ENCODE peak calls at places on chromosomes 5 and 9, in six cellular contexts. R is uterus; H is AG10803; I is H1; G is CD8-positive, alpha-beta T cell; T is cardiac fibroblast. S is an unnamed sample.

GRCh38 chr9:130043654-130044623 is 950 bp upstream of the FNBP1 start:
- DNase-seq in R (peak), H (peak), I (no peak), G (no peak), T (peak), S (no peak)

GRCh38 chr5:35305336-35306020 is 75.2 kb upstream of the PRLR start:
- DNase-seq in R (no peak), H (no peak), I (no peak), G (no peak), T (no peak), S (no peak)

GRCh38 chr5:154722936-154723335 is 32.2 kb upstream of the LARP1 start:
- DNase-seq in R (no peak), H (no peak), I (no peak), G (no peak), T (no peak), S (no peak)

GRCh38 chr5:178381921-178382688 is 149.5 kb upstream of the PHYKPL start:
- DNase-seq in R (no peak), H (no peak), I (no peak), G (no peak), T (no peak), S (no peak)

GRCh38 chr9:104774132-104774531 is 10.2 kb downstream of the NIPSNAP3B start:
- DNase-seq in R (no peak), H (no peak), I (no peak), G (no peak), T (no peak), S (no peak)

GRCh38 chr5:173835131-173835530 is 53.0 kb upstream of the CPEB4 start:
- DNase-seq in R (no peak), H (no peak), I (no peak), G (no peak), T (no peak), S (no peak)

GRCh38 chr9:109906766-109907382 is 126.9 kb downstream of the PALM2AKAP2 start:
- DNase-seq in R (no peak), H (peak), I (no peak), G (no peak), T (peak), S (no peak)

GRCh38 chr5:157506066-157506590 is 46.1 kb downstream of the NIPAL4 start:
- DNase-seq in R (no peak), H (peak), I (no peak), G (no peak), T (peak), S (no peak)

GRCh38 chr9:116153765-116154333 is at the start of gene PAPPA:
- DNase-seq in R (peak), H (no peak), I (peak), G (no peak), T (no peak), S (no peak)

GRCh38 chr9:116151966-116152381 is 1.6 kb upstream of the PAPPA start:
- DNase-seq in R (no peak), H (peak), I (no peak), G (no peak), T (peak), S (peak)

GRCh38 chr9:116152390-116152789 is 1.2 kb upstream of the PAPPA start:
- DNase-seq in R (no peak), H (peak), I (no peak), G (no peak), T (peak), S (no peak)

GRCh38 chr9:116154334-116154975 is 864 bp downstream of the PAPPA start:
- DNase-seq in R (peak), H (no peak), I (peak), G (no peak), T (no peak), S (no peak)

DNA sequence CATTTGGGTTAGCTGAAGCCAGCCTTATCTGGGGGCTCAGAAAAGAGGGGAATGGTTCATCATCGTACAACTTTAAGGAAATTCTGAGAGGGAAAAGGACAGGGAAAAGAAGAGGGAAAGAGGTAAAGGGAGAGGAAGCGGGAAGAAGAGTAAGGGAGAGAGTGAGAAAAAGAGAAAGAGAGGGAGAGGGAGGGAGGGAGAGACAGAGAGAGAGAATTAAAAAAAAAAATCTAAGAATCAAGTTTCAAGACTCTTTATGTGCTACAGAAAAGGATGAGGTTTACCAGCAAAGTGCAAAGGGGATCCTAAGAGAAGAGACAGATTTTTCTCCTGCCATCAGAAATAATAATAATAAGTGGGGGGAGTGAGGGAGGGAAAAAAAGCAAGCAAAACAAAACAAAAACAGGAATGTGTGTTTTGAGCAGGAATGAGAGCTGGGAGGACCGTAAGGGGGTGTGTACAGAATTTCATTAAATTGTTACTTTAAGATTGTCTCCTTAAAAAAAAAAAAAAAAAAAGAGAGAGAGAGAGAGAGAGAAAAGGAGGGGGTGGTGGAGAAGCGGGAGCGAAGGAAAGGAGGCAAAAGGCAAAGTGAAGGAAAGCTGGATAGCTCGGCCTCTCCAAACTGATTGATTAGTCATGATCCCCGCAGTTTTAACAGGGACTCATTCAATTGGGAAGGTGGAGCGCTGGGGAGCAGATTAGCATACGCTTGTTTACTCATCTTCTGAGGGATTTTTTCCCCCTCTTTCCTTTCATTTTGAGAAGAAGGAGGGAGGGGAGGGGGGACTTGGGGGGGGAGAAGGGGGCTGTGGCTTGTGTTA is 438 bp upstream of the PAPPA start:
- DNase-seq in R (peak), H (peak), I (no peak), G (no peak), T (peak), S (no peak)
- H3K4me3 ChIP-seq in R (peak), H (peak), I (peak), G (no peak), T (peak), S (peak)

DNA sequence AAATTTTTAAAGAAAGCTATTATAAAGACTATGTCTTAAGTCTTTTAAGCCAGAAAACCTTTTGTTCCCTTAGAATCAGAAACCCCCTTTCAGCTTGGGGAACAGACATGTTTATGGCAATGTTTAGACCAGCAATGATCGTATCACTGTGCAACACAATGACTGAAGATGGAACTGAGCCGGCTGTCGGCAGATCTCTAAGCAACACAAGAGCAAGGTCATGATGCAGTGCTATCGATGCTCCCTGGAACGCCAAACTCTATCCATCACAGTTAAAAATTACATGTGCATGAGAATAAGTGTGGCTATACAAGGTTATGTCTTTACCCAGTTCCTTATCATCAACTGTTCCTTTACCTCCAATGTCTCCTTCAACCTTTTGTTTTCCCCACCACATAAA is 1.8 kb upstream of the RNF44 start:
- DNase-seq in R (no peak), H (no peak), I (no peak), G (no peak), T (no peak), S (no peak)
- H3K4me3 ChIP-seq in R (no peak), H (no peak), I (no peak), G (no peak), T (no peak), S (no peak)

GRCh38 chr5:119273391-119273839 is 82.4 kb upstream of the TNFAIP8 start:
- DNase-seq in R (no peak), H (no peak), I (no peak), G (no peak), T (no peak), S (no peak)

GRCh38 chr5:119275146-119275872 is 80.5 kb upstream of the TNFAIP8 start:
- DNase-seq in R (no peak), H (no peak), I (no peak), G (no peak), T (no peak), S (no peak)

GRCh38 chr5:119275873-119276214 is 80.0 kb upstream of the TNFAIP8 start:
- DNase-seq in R (no peak), H (no peak), I (no peak), G (no peak), T (no peak), S (no peak)

GRCh38 chr5:119274767-119275130 is 81.1 kb upstream of the TNFAIP8 start:
- DNase-seq in R (no peak), H (peak), I (no peak), G (no peak), T (peak), S (peak)

GRCh38 chr5:119274024-119274766 is 81.6 kb upstream of the TNFAIP8 start:
- DNase-seq in R (no peak), H (no peak), I (no peak), G (no peak), T (no peak), S (no peak)
- H3K4me3 ChIP-seq in R (no peak), H (no peak), I (no peak), G (peak), T (no peak), S (no peak)

GRCh38 chr9:113594484-113595299 is 131.2 kb downstream of the RGS3 start:
- DNase-seq in R (no peak), H (no peak), I (no peak), G (no peak), T (no peak), S (no peak)
- H3K4me3 ChIP-seq in R (peak), H (peak), I (peak), G (no peak), T (peak), S (peak)

GRCh38 chr9:9523476-9523875 is 1089.3 kb downstream of the PTPRD start:
- DNase-seq in R (no peak), H (no peak), I (no peak), G (no peak), T (no peak), S (no peak)
- H3K4me3 ChIP-seq in R (no peak), H (no peak), I (no peak), G (no peak), T (no peak), S (no peak)

GRCh38 chr5:52786391-52786790 is 1.3 kb upstream of the ITGA1 start:
- DNase-seq in R (no peak), H (no peak), I (no peak), G (no peak), T (no peak), S (no peak)
- H3K4me3 ChIP-seq in R (peak), H (no peak), I (no peak), G (no peak), T (no peak), S (no peak)

DNA sequence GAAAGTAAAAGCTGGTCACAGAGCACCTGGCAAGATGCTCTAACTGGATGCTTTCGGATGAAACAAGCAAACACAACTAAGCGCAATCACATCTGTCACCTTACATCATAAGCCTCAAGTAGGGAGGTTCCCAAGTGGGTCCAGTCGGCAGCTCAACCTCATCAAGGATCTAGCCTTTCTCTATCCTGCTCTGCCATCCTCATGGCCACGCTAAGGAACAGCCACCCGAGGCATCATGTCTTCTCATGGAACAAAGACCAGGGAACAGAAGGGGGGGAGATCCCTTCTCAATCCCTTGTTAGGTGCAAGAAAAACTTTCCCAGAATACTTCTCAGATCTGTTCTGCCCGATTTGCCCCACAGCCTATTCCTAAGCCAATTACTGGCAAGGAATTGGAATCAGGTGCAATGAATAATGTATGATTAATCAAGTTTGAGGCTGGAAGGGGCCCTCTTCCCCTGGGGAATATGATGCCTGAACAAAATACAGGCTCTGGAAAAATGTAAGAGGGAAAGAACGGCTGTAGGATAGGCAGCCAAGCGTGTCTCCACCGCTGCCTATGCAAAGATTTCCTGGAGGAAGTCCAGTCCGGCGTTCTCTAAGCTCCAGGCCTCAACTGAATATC is 1.3 kb upstream of the HABP4 start:
- DNase-seq in R (no peak), H (no peak), I (no peak), G (no peak), T (no peak), S (no peak)
- H3K4me3 ChIP-seq in R (no peak), H (no peak), I (no peak), G (no peak), T (no peak), S (no peak)

DNA sequence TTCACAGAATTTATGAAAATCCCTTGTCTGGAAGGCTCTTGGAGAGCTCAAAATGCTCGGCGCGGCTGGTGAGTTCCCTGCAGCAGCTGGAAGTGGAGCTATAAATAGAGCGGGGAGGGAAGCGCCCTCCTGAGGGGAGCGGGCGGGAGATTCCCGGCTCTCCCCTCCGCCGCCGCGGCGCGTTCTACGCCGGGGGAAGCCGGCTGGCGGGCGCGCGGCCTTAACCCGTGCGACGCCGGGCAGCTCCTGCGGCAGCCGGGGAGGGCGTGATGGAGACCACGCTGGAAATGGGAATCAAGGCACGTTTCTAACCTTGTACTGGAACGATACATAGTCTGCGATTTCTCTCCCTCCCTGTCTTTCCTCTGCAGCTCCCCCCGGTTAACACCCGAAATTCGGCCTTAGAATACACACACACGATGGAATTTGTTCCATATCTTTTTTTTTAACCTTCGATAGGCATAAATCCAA is 306.5 kb upstream of the KCNN2 start:
- DNase-seq in R (peak), H (peak), I (peak), G (no peak), T (peak), S (no peak)
- H3K4me3 ChIP-seq in R (peak), H (peak), I (peak), G (no peak), T (peak), S (peak)

S was measured in BJ.